ENCODE peak calls at places on chromosomes 11 and 22, in ten cellular contexts. M is CD8-positive, alpha-beta T cell; C is A549; Y is spleen; K is ascending aorta; U is neural progenitor cell; T is brain microvascular endothelial cell; Z is WERI-Rb-1; J is CD8-positive, alpha-beta memory T cell; A is fibroblast of lung. W is an unnamed sample.

GRCh38 chr11:34495239-34495723 is 18.3 kb downstream of the ELF5 start:
- DNase-seq in Y (no peak), Z (no peak), U (no peak), T (no peak), C (no peak), K (no peak), A (no peak), J (no peak), M (no peak), W (no peak)

GRCh38 chr22:48756146-48757111 is 1071.2 kb downstream of the BRD1 start:
- DNase-seq in T (no peak), Z (no peak), M (no peak), C (peak), A (no peak), U (no peak), Y (peak), K (no peak), J (no peak), W (no peak)

GRCh38 chr11:47616726-47617416 is 22.7 kb upstream of the C1QTNF4 start:
- DNase-seq in M (no peak), Y (no peak), K (no peak), C (peak), J (no peak), U (peak), T (peak), A (peak), Z (peak), W (no peak)

GRCh38 chr11:35166369-35167360 is 27.7 kb downstream of the CD44 start:
- DNase-seq in A (peak), J (no peak), C (peak), Y (peak), M (peak), T (peak), K (no peak), U (no peak), Z (no peak), W (no peak)

GRCh38 chr11:74069146-74070046 is 60.5 kb upstream of the UCP3 start:
- DNase-seq in Z (no peak), M (no peak), C (peak), U (no peak), K (no peak), A (no peak), Y (no peak), T (no peak), J (no peak), W (no peak)

GRCh38 chr22:46067159-46068111 is 82.9 kb upstream of the PPARA start:
- DNase-seq in Y (peak), M (no peak), T (no peak), K (peak), Z (no peak), A (peak), U (no peak), C (no peak), J (no peak), W (no peak)

GRCh38 chr11:48141475-48142100 is 75.0 kb upstream of the OR4B1 start:
- DNase-seq in J (no peak), U (no peak), C (peak), Y (no peak), K (no peak), A (no peak), Z (no peak), T (no peak), M (no peak), W (no peak)

GRCh38 chr11:96015911-96016565 is 92.1 kb upstream of the MTMR2 start:
- DNase-seq in U (no peak), K (no peak), Z (peak), T (no peak), C (no peak), M (peak), A (no peak), Y (no peak), J (no peak), W (no peak)

GRCh38 chr11:5274340-5274739 is 4.6 kb upstream of the HBE1 start:
- DNase-seq in Z (no peak), K (no peak), T (no peak), M (no peak), Y (no peak), C (no peak), U (no peak), A (no peak), J (no peak), W (no peak)

GRCh38 chr22:23237201-23237798 is 57.0 kb downstream of the BCR start:
- DNase-seq in Y (no peak), K (no peak), U (peak), J (no peak), Z (peak), T (no peak), C (no peak), M (no peak), A (peak), W (no peak)

GRCh38 chr22:42717197-42717967 is 3.3 kb downstream of the A4GALT start:
- DNase-seq in Z (peak), Y (no peak), M (no peak), K (no peak), U (no peak), T (no peak), C (peak), A (no peak), J (no peak), W (no peak)

GRCh38 chr22:45231293-45231692 is 9.4 kb downstream of the KIAA0930 start:
- DNase-seq in M (no peak), Y (no peak), Z (no peak), U (no peak), T (no peak), J (no peak), A (no peak), C (no peak), K (no peak), W (no peak)

GRCh38 chr11:35106595-35106994 is 32.4 kb upstream of the CD44 start:
- DNase-seq in J (no peak), C (no peak), T (no peak), K (no peak), M (no peak), Z (no peak), U (no peak), A (no peak), Y (no peak), W (no peak)

GRCh38 chr22:17035246-17035645 is 27.2 kb upstream of the GAB4 start:
- DNase-seq in T (no peak), K (no peak), U (no peak), Y (no peak), Z (no peak), M (no peak), J (no peak), C (no peak), A (no peak), W (no peak)

GRCh38 chr11:115222218-115222862 is 281.9 kb downstream of the CADM1 start:
- DNase-seq in T (peak), J (no peak), C (peak), Y (no peak), K (no peak), Z (no peak), U (peak), M (peak), A (peak), W (no peak)

GRCh38 chr22:46025973-46026906 is 49.3 kb upstream of the WNT7B start:
- DNase-seq in J (no peak), M (no peak), A (no peak), Z (no peak), U (no peak), C (no peak), T (no peak), K (peak), Y (peak), W (peak)

GRCh38 chr11:22808559-22809197 is 20.9 kb downstream of the SVIP start:
- DNase-seq in Y (no peak), U (no peak), A (no peak), Z (no peak), K (no peak), T (no peak), M (no peak), C (no peak), J (no peak), W (no peak)

GRCh38 chr11:44943696-44944095 is 7.0 kb downstream of the TP53I11 start:
- DNase-seq in A (no peak), T (no peak), C (no peak), J (no peak), K (no peak), Z (no peak), M (no peak), U (no peak), Y (no peak), W (no peak)

GRCh38 chr11:36743039-36743438 is 145.0 kb upstream of the RAG2 start:
- DNase-seq in K (no peak), Z (no peak), Y (no peak), U (no peak), T (no peak), J (no peak), C (no peak), M (no peak), A (no peak), W (no peak)

GRCh38 chr22:24063986-24064385 is 52.9 kb downstream of the CABIN1 start:
- DNase-seq in J (no peak), Z (no peak), U (no peak), K (no peak), M (no peak), T (no peak), A (no peak), Y (no peak), C (no peak), W (no peak)

GRCh38 chr11:123330948-123331347 is 99.1 kb upstream of the GRAMD1B start:
- DNase-seq in Z (no peak), U (no peak), T (no peak), Y (no peak), J (no peak), A (no peak), M (no peak), C (no peak), K (no peak), W (no peak)

GRCh38 chr11:84853841-84854497 is 773.2 kb downstream of the DLG2 start:
- DNase-seq in Y (no peak), U (peak), J (no peak), C (no peak), K (no peak), M (no peak), Z (peak), A (no peak), T (no peak), W (no peak)

GRCh38 chr22:27845603-27846100 is 44.1 kb upstream of the MN1 start:
- DNase-seq in J (no peak), Y (no peak), C (no peak), K (no peak), M (no peak), Z (no peak), T (no peak), A (no peak), U (no peak), W (peak)

GRCh38 chr11:105838668-105839403 is 183.2 kb downstream of the MSANTD4 start:
- DNase-seq in Z (no peak), M (no peak), K (no peak), Y (no peak), U (no peak), A (peak), T (peak), C (no peak), J (no peak), W (no peak)

GRCh38 chr22:33896801-33897620 is 23.3 kb downstream of the LARGE1 start:
- DNase-seq in C (no peak), K (no peak), M (no peak), U (no peak), Y (no peak), T (no peak), Z (no peak), J (no peak), A (no peak), W (no peak)
- H3K4me3 ChIP-seq in C (no peak), K (no peak), M (no peak), U (no peak), Y (no peak), T (no peak), Z (no peak), J (no peak), A (no peak), W (no peak)

GRCh38 chr11:67057410-67057757 is 737 bp downstream of the RHOD start:
- DNase-seq in A (no peak), J (no peak), C (no peak), U (no peak), T (no peak), Y (no peak), M (no peak), K (no peak), Z (no peak), W (no peak)
- H3K27ac ChIP-seq in A (no peak), J (no peak), C (peak), U (no peak), T (no peak), Y (peak), M (no peak), K (peak), Z (no peak), W (peak)

GRCh38 chr11:2400069-2400760 is at the start of gene TSSC4:
- DNase-seq in Y (peak), M (peak), U (peak), J (peak), Z (peak), A (peak), T (peak), K (peak), C (peak), W (peak)

GRCh38 chr11:2400761-2401435 is 348 bp downstream of the TSSC4 start:
- DNase-seq in J (no peak), Y (peak), K (no peak), M (no peak), A (no peak), T (no peak), C (no peak), U (peak), Z (no peak), W (no peak)

GRCh38 chr11:2401436-2401984 is 960 bp downstream of the TSSC4 start:
- DNase-seq in A (no peak), M (no peak), J (no peak), Y (no peak), K (no peak), U (no peak), T (no peak), C (no peak), Z (no peak), W (no peak)

GRCh38 chr11:2402890-2403645 is 2.5 kb downstream of the TSSC4 start:
- DNase-seq in C (no peak), K (no peak), Z (no peak), A (no peak), M (no peak), T (no peak), Y (peak), U (no peak), J (no peak), W (no peak)

DNA sequence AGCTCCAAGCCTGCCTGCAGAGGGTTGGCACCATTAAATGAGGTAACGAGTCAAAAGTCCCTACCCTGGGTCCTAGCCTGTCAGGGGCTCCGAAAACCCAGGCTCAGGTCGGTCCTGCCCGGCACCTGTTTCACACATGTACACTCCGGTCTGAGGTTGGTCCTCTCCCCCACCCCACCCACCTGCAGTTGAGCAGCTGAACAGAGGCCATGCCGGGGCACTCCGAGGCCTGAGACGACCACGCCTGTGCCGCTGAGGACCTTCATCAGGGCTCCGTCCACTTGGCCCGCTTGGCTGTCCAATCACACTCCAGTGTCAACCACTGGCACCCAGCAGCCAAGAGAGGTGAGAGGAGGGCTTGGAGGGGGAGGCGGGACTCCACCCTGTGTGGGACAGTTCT is 1.6 kb downstream of the TSSC4 start:
- DNase-seq in Y (peak), J (no peak), K (no peak), C (no peak), M (no peak), A (no peak), U (no peak), T (no peak), Z (no peak), W (no peak)
- H3K4me3 ChIP-seq in Y (no peak), J (no peak), K (no peak), C (peak), M (no peak), A (peak), U (peak), T (peak), Z (no peak), W (peak)

DNA sequence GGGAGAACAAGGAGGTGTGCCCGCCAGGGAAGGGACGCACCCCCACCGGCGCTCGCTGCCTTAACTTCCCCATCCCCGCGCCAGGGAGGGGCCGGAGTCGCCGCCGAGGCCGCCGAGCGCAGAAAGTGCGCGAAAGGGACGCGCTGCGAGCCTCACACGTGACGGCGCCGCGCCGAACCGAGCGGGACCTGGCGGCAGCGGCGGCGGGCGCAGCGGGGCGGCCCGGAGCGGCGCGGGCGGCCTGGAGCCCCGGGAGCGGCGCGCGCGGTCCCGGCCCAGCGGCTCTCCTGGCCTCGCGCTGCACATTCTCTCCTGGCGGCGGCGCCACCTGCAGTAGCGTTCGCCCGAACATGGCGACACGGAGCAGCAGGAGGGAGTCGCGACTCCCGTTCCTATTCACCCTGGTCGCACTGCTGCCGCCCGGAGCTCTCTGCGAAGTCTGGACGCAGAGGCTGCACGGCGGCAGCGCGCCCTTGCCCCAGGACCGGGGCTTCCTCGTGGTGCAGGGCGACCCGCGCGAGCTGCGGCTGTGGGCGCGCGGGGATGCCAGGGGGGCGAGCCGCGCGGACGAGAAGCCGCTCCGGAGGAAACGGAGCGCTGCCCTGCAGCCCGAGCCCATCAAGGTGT is at the start of gene SORL1:
- DNase-seq in C (peak), Z (peak), Y (peak), T (no peak), A (peak), J (peak), K (no peak), M (peak), U (peak), W (no peak)
- H3K27ac ChIP-seq in C (peak), Z (peak), Y (peak), T (no peak), A (no peak), J (peak), K (peak), M (peak), U (no peak), W (peak)

DNA sequence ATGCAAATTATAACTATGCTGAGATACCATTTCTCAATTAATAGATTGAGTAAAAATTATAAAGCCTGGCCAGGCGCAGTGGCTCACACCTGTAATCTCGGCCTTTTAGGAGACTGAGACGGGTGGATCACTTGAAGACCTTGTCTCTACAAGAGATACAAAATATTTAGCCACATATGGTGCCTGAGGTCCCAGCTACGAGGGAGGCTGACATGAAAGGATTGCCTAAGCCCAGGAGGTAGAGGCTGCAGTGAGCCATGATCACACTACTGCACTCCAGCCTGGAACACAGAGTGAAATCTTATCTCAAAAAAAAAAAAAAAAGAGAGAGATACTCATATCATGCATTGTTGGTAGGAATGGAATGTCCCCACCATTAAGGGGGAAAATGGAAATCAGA is 142.4 kb downstream of the RCN1 start:
- DNase-seq in J (no peak), U (no peak), Z (no peak), C (no peak), M (no peak), T (no peak), Y (no peak), A (no peak), K (no peak), W (no peak)
- H3K4me3 ChIP-seq in J (no peak), U (no peak), Z (no peak), C (no peak), M (no peak), T (no peak), Y (no peak), A (no peak), K (no peak), W (no peak)

DNA sequence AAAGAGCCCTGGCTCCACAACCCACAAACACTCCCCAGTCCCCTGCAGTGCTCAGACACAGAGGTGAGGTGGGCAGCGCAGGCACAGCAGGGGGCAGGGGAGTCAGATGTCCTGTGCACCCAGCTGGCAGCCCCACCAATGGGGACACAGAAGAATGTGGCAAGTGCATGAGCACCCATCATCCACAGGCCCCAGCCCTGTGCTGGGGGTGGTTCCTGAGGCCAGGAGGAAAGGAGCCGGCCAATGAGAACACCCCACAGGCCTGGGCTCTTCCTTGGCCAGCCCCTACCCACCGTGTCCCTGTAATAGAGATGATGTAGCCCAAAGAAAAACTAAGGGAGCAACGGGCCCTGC is 9.3 kb downstream of the GNB1L start:
- DNase-seq in A (no peak), J (no peak), Y (no peak), K (no peak), T (no peak), M (no peak), U (no peak), C (no peak), Z (no peak), W (no peak)
- H3K27ac ChIP-seq in A (no peak), J (no peak), Y (peak), K (peak), T (no peak), M (no peak), U (no peak), C (no peak), Z (no peak), W (peak)

GRCh38 chr11:64343740-64344133 is 3.7 kb downstream of the CCDC88B start:
- DNase-seq in T (no peak), Y (peak), Z (peak), U (peak), M (no peak), A (no peak), J (no peak), C (peak), K (no peak), W (no peak)

GRCh38 chr11:64342869-64343739 is 3.1 kb downstream of the CCDC88B start:
- DNase-seq in U (no peak), C (no peak), M (no peak), J (no peak), T (peak), A (no peak), K (no peak), Y (peak), Z (peak), W (no peak)

GRCh38 chr11:64341429-64341828 is 1.4 kb downstream of the CCDC88B start:
- DNase-seq in C (no peak), A (no peak), U (no peak), J (no peak), K (no peak), M (no peak), Y (peak), Z (no peak), T (no peak), W (no peak)

GRCh38 chr11:64340671-64341335 is 799 bp downstream of the CCDC88B start:
- DNase-seq in M (peak), Z (peak), A (no peak), J (peak), K (no peak), U (peak), Y (peak), C (no peak), T (no peak), W (no peak)

DNA sequence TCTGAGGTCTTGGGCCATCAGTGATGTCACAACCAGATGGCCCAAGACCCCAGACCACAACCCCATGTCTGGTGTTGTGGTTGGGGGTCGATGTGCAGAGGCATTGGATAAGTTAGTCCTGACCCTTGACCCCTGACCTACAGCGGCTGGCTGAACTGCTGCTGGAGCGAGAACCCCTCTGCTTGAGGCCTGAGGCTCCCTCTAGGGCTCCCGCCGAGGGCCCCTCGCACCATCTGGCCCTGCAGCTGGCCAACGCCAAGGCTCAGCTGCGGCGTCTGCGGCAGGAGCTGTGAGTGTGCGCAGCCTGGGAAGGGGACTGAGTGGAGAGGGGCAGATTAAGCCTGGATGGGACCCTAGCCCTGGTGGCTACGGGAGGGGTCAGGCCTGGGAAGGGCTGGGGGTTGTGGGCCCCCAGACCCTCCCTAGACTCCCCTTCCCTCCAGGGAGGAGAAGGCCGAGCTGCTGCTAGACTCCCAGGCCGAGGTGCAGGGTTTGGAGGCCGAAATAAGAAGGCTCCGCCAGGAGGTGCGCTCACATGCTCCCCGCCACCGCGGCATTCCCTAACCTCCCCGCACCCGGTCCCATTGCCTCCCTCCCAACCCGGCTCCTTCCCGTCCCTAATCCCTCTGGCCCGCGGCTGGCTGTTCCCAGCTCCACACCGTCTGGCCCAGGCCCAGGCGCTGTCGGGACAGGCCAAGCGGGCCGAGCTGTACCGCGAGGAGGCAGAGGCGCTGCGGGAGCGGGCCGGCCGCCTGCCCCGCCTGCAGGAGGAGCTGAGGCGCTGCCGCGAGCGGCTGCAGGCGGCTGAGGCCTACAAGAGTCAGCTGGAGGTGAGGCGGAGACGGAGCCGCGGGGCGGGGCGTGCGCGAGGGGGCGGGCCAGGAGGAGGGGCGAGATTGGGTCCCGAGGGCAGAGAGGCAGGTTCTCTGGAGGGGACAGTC is 2.1 kb downstream of the CCDC88B start:
- DNase-seq in A (peak), U (peak), C (peak), J (peak), T (peak), Z (peak), Y (peak), M (peak), K (peak), W (peak)
- H3K4me3 ChIP-seq in A (no peak), U (peak), C (peak), J (peak), T (peak), Z (peak), Y (peak), M (no peak), K (peak), W (peak)

W was measured in suprapubic skin.